ENCODE peak calls at places on chromosomes 2 and 18, in eight cellular contexts. L is fibroblast of lung, N is IMR-90, A is ovary, Q is GM23338, W is sigmoid colon, P is body of pancreas, F is H9. H is an unnamed sample.

GRCh38 chr2:8454797-8455196 is 227.1 kb upstream of the ID2 start:
- DNase-seq in W (peak; percentile 37), F (no peak), N (no peak), A (no peak), P (no peak), Q (no peak), L (no peak), H (no peak)

GRCh38 chr2:71603311-71603794 is 150.0 kb downstream of the DYSF start:
- DNase-seq in W (peak; percentile 67), F (peak; percentile 23), A (no peak), P (no peak), N (no peak), Q (no peak), L (no peak), H (peak; percentile 7)

GRCh38 chr2:223586261-223586660 is 15.9 kb downstream of the SCG2 start:
- DNase-seq in A (no peak), L (peak; percentile 83), W (no peak), P (no peak), F (no peak), N (peak; percentile 88), Q (no peak), H (no peak)

GRCh38 chr2:109538551-109538950 is 75.2 kb downstream of the SEPTIN10 start:
- DNase-seq in W (no peak), L (peak; percentile 27), F (no peak), Q (no peak), A (no peak), P (no peak), N (no peak), H (no peak)

GRCh38 chr2:43284967-43285366 is 58.6 kb upstream of the ZFP36L2 start:
- DNase-seq in W (no peak), N (no peak), L (no peak), A (no peak), P (no peak), F (no peak), Q (no peak), H (no peak)

GRCh38 chr2:159971365-159972122 is 90.9 kb downstream of the PLA2R1 start:
- DNase-seq in Q (no peak), P (no peak), L (no peak), W (no peak), A (no peak), N (no peak), F (no peak), H (no peak)

GRCh38 chr2:72815655-72816268 is 10.1 kb downstream of the EXOC6B start:
- DNase-seq in Q (peak; percentile 84), P (no peak), L (no peak), W (no peak), N (peak; percentile 25), F (peak; percentile 75), A (no peak), H (no peak)

GRCh38 chr2:70212298-70212948 is 21.6 kb upstream of the C2orf42 start:
- DNase-seq in P (no peak), W (no peak), F (no peak), Q (no peak), L (no peak), N (no peak), A (no peak), H (no peak)

GRCh38 chr18:24530630-24531111 is 70.2 kb downstream of the HRH4 start:
- DNase-seq in F (no peak), W (no peak), Q (no peak), A (no peak), P (no peak), N (peak; percentile 56), L (peak; percentile 82), H (no peak)

GRCh38 chr2:140667203-140667602 is 1463.6 kb downstream of the LRP1B start:
- DNase-seq in A (no peak), L (no peak), Q (no peak), F (no peak), W (no peak), N (no peak), P (no peak), H (no peak)

GRCh38 chr2:240479111-240479501 is 43.6 kb downstream of the GPC1 start:
- DNase-seq in A (no peak), P (no peak), N (no peak), W (peak; percentile 40), F (peak; percentile 16), Q (no peak), L (no peak), H (no peak)

GRCh38 chr2:64086347-64087082 is 57.7 kb downstream of the PELI1 start:
- DNase-seq in L (no peak), Q (no peak), N (no peak), F (no peak), P (no peak), W (no peak), A (no peak), H (no peak)

GRCh38 chr2:120934221-120934639 is 198.6 kb downstream of the GLI2 start:
- DNase-seq in N (peak; percentile 53), W (no peak), L (no peak), P (no peak), Q (no peak), F (no peak), A (no peak), H (no peak)

GRCh38 chr2:37447446-37447845 is 103.0 kb downstream of the QPCT start:
- DNase-seq in N (no peak), W (no peak), P (no peak), Q (no peak), F (no peak), L (no peak), A (no peak), H (no peak)

GRCh38 chr2:236238756-236239155 is 25.4 kb downstream of the ASB18 start:
- DNase-seq in F (no peak), L (no peak), P (no peak), N (no peak), W (no peak), Q (no peak), A (no peak), H (no peak)

GRCh38 chr2:236241181-236242056 is 22.8 kb downstream of the ASB18 start:
- DNase-seq in Q (no peak), A (no peak), P (no peak), N (no peak), L (no peak), F (no peak), W (no peak), H (no peak)

GRCh38 chr2:236239276-236240065 is 24.7 kb downstream of the ASB18 start:
- DNase-seq in A (no peak), L (no peak), Q (no peak), N (no peak), F (no peak), W (no peak), P (no peak), H (no peak)

GRCh38 chr2:236242057-236242495 is 22.1 kb downstream of the ASB18 start:
- DNase-seq in N (no peak), L (no peak), Q (no peak), A (no peak), P (no peak), F (no peak), W (no peak), H (no peak)

DNA sequence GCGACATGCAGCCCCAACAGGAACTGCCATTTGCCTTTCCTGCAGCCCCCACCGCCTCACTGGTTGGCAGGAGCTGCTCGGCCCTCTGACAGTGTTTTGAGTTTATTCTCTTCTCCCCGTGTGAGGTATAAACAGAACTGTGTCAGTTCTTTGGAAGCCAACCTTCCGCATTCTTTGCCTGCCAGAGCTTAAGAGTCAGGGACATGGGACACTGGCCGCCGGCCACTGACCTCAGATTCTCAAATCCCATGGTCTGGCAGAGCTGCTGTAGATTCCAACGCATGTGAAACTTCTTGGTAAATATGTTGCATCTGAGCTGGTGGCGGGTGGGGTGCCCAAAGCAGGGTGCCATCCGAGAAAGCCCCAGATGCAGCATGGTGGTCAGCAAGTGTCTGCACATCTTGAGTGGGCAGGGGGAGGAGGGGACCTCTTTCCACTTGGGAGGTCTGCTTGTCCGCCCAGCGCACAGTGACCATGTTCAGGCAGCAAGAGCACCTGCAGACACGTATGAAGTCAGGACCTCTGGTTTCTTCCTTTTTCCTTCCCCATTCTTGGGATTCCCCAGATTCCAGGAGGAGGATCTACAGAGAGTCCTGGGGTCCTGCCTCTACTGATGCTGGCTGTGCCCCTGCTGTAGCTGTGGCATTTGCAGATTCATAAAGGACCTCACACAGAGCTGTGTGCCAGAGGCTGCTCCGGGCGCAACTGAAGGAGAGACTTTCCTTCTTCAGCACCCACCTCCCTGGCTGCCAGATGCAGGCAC is 23.8 kb downstream of the ASB18 start:
- DNase-seq in F (no peak), A (no peak), W (no peak), Q (peak; percentile 75), P (peak; percentile 43), L (peak; percentile 66), N (peak; percentile 31), H (no peak)
- H3K27me3 ChIP-seq in F (peaks cover 20% of the 10 kb centered on the region), A (no peaks in the 10 kb centered on the region), W (peaks cover 63% of the 10 kb centered on the region), Q (peaks cover 31% of the 10 kb centered on the region), P (no peaks in the 10 kb centered on the region), L (peaks cover 13% of the 10 kb centered on the region), N (peaks cover 32% of the 10 kb centered on the region), H (peaks cover 48% of the 10 kb centered on the region)

GRCh38 chr2:61450144-61450543 is 20.7 kb downstream of the USP34 start:
- DNase-seq in P (no peak), A (no peak), F (no peak), N (no peak), Q (no peak), L (peak; percentile 50), W (no peak), H (no peak)
- H3K27me3 ChIP-seq in P (no peaks in the 10 kb centered on the region), A (no peaks in the 10 kb centered on the region), F (no peaks in the 10 kb centered on the region), N (no peaks in the 10 kb centered on the region), Q (no peaks in the 10 kb centered on the region), L (no peaks in the 10 kb centered on the region), W (no peaks in the 10 kb centered on the region), H (no peaks in the 10 kb centered on the region)

DNA sequence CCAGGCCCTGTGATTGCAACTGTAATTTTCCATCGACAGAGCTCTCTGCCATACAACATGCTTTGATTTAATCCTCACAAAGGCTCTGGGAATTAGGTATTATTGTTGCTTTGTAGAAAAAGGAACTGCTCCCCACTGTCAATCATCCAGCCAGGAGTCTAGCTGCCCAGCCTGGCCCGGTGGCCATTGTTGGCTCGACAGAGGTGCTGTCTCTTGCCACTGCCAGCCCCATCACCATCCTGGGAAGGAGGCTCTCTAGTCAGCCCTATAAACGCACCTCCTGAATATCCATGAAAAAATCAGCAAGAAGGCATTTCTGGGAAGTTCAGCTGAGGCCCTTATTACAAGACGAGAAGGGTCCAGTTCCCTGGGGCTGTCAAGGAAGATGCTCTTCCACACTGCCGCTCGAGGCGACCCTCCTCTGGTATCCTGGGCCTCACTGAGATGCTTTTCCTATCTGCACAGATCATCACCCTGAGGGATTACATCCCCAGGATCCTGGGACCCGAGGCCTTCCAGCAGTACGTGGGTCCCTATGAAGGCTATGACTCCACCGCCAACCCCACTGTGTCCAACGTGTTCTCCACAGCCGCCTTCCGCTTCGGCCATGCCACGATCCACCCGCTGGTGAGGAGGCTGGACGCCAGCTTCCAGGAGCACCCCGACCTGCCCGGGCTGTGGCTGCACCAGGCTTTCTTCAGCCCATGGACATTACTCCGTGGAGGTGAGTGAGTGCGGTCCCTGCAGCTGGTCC is 71.0 kb downstream of the TPO start:
- DNase-seq in W (no peak), N (no peak), P (no peak), F (no peak), L (no peak), Q (no peak), A (no peak), H (no peak)
- H3K27me3 ChIP-seq in W (peaks cover 5% of the 10 kb centered on the region), N (no peaks in the 10 kb centered on the region), P (no peaks in the 10 kb centered on the region), F (no peaks in the 10 kb centered on the region), L (no peaks in the 10 kb centered on the region), Q (no peaks in the 10 kb centered on the region), A (no peaks in the 10 kb centered on the region), H (no peaks in the 10 kb centered on the region)

DNA sequence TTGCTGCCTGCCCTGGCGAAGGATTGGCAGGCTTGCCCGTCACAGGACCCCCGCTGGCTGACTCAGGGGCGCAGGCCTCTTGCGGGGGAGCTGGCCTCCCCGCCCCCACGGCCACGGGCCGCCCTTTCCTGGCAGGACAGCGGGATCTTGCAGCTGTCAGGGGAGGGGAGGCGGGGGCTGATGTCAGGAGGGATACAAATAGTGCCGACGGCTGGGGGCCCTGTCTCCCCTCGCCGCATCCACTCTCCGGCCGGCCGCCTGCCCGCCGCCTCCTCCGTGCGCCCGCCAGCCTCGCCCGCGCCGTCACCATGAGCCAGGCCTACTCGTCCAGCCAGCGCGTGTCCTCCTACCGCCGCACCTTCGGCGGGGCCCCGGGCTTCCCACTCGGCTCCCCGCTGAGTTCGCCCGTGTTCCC is at the start of gene DES:
- DNase-seq in A (peak; percentile 83), N (no peak), W (peak; percentile 96), F (peak; percentile 55), P (no peak), Q (peak; percentile 60), L (peak; percentile 28), H (peak; percentile 52)
- H3K27me3 ChIP-seq in A (no peaks in the 10 kb centered on the region), N (peaks cover 7% of the 10 kb centered on the region), W (peaks cover 11% of the 10 kb centered on the region), F (no peaks in the 10 kb centered on the region), P (no peaks in the 10 kb centered on the region), Q (peaks cover 47% of the 10 kb centered on the region), L (peaks cover 11% of the 10 kb centered on the region), H (peaks cover 29% of the 10 kb centered on the region)